ENCODE peak calls at places on chromosomes 5 and 9, in ten cellular contexts. One of them, this sample, is unnamed.

GRCh38 chr5:35478856-35479682 is 138.6 kb upstream of the SPEF2 start:
- DNase-seq in brain microvascular endothelial cell: no peak
- DNase-seq in activated T-helper 1 cell treated with anti-CD3 and anti-CD28 coated beads, Interleukin-12 subunit alpha, Interleukin-12 subunit beta, Interleukin-2, Interleukin-4 antibody, amounts not matched to agents 30 ng/mL and 10 ng/mL and 1 ng/mL, durations not matched to agents 14 hours and 24 hours and 36 hours: peak; percentile 1
- DNase-seq in Karpas-422: no peak
- DNase-seq in activated CD4-positive, alpha-beta T cell treated with anti-CD3 and anti-CD28 coated beads for 24 hours: no peak
- DNase-seq in skeletal muscle cell: no peak
- DNase-seq in stimulated activated CD8-positive, alpha-beta memory T cell treated with anti-CD3 and anti-CD28 coated beads, Interleukin-7, amount 100 ng/mL, for 4 hours: no peak
- DNase-seq in NCI-H748 treated with DMSO at 0.1 percent for 48 hours: no peak
- DNase-seq in A172: peak; percentile 58
- DNase-seq in AG08395: peak; percentile 60
- DNase-seq in this sample: no peak

GRCh38 chr9:96565684-96566360 is 53.8 kb downstream of the CDC14B start:
- DNase-seq in brain microvascular endothelial cell: no peak
- DNase-seq in activated T-helper 1 cell treated with anti-CD3 and anti-CD28 coated beads, Interleukin-12 subunit alpha, Interleukin-12 subunit beta, Interleukin-2, Interleukin-4 antibody, amounts not matched to agents 30 ng/mL and 10 ng/mL and 1 ng/mL, durations not matched to agents 14 hours and 24 hours and 36 hours: no peak
- DNase-seq in Karpas-422: no peak
- DNase-seq in activated CD4-positive, alpha-beta T cell treated with anti-CD3 and anti-CD28 coated beads for 24 hours: no peak
- DNase-seq in skeletal muscle cell: no peak
- DNase-seq in stimulated activated CD8-positive, alpha-beta memory T cell treated with anti-CD3 and anti-CD28 coated beads, Interleukin-7, amount 100 ng/mL, for 4 hours: no peak
- DNase-seq in NCI-H748 treated with DMSO at 0.1 percent for 48 hours: no peak
- DNase-seq in A172: peak; percentile 26
- DNase-seq in AG08395: peak; percentile 58
- DNase-seq in this sample: no peak

GRCh38 chr5:28473531-28474107 is 1435.2 kb upstream of the CDH9 start:
- DNase-seq in brain microvascular endothelial cell: peak; percentile 24
- DNase-seq in activated T-helper 1 cell treated with anti-CD3 and anti-CD28 coated beads, Interleukin-12 subunit alpha, Interleukin-12 subunit beta, Interleukin-2, Interleukin-4 antibody, amounts not matched to agents 30 ng/mL and 10 ng/mL and 1 ng/mL, durations not matched to agents 14 hours and 24 hours and 36 hours: no peak
- DNase-seq in Karpas-422: peak; percentile 70
- DNase-seq in activated CD4-positive, alpha-beta T cell treated with anti-CD3 and anti-CD28 coated beads for 24 hours: no peak
- DNase-seq in skeletal muscle cell: no peak
- DNase-seq in stimulated activated CD8-positive, alpha-beta memory T cell treated with anti-CD3 and anti-CD28 coated beads, Interleukin-7, amount 100 ng/mL, for 4 hours: no peak
- DNase-seq in NCI-H748 treated with DMSO at 0.1 percent for 48 hours: peak; percentile 82
- DNase-seq in A172: peak; percentile 38
- DNase-seq in AG08395: no peak
- DNase-seq in this sample: no peak

GRCh38 chr9:112881366-112881765 is 9.3 kb downstream of the SLC46A2 start:
- DNase-seq in brain microvascular endothelial cell: peak; percentile 72
- DNase-seq in activated T-helper 1 cell treated with anti-CD3 and anti-CD28 coated beads, Interleukin-12 subunit alpha, Interleukin-12 subunit beta, Interleukin-2, Interleukin-4 antibody, amounts not matched to agents 30 ng/mL and 10 ng/mL and 1 ng/mL, durations not matched to agents 14 hours and 24 hours and 36 hours: no peak
- DNase-seq in Karpas-422: no peak
- DNase-seq in activated CD4-positive, alpha-beta T cell treated with anti-CD3 and anti-CD28 coated beads for 24 hours: no peak
- DNase-seq in skeletal muscle cell: no peak
- DNase-seq in stimulated activated CD8-positive, alpha-beta memory T cell treated with anti-CD3 and anti-CD28 coated beads, Interleukin-7, amount 100 ng/mL, for 4 hours: no peak
- DNase-seq in NCI-H748 treated with DMSO at 0.1 percent for 48 hours: no peak
- DNase-seq in A172: peak; percentile 86
- DNase-seq in AG08395: no peak
- DNase-seq in this sample: no peak

GRCh38 chr5:173741729-173742431 is 125.4 kb upstream of the BOD1 start:
- DNase-seq in brain microvascular endothelial cell: no peak
- DNase-seq in activated T-helper 1 cell treated with anti-CD3 and anti-CD28 coated beads, Interleukin-12 subunit alpha, Interleukin-12 subunit beta, Interleukin-2, Interleukin-4 antibody, amounts not matched to agents 30 ng/mL and 10 ng/mL and 1 ng/mL, durations not matched to agents 14 hours and 24 hours and 36 hours: no peak
- DNase-seq in Karpas-422: no peak
- DNase-seq in activated CD4-positive, alpha-beta T cell treated with anti-CD3 and anti-CD28 coated beads for 24 hours: no peak
- DNase-seq in skeletal muscle cell: no peak
- DNase-seq in stimulated activated CD8-positive, alpha-beta memory T cell treated with anti-CD3 and anti-CD28 coated beads, Interleukin-7, amount 100 ng/mL, for 4 hours: no peak
- DNase-seq in NCI-H748 treated with DMSO at 0.1 percent for 48 hours: no peak
- DNase-seq in A172: no peak
- DNase-seq in AG08395: no peak
- DNase-seq in this sample: no peak

GRCh38 chr9:112086627-112087026 is 88.5 kb downstream of the SUSD1 start:
- DNase-seq in brain microvascular endothelial cell: no peak
- DNase-seq in activated T-helper 1 cell treated with anti-CD3 and anti-CD28 coated beads, Interleukin-12 subunit alpha, Interleukin-12 subunit beta, Interleukin-2, Interleukin-4 antibody, amounts not matched to agents 30 ng/mL and 10 ng/mL and 1 ng/mL, durations not matched to agents 14 hours and 24 hours and 36 hours: no peak
- DNase-seq in Karpas-422: peak; percentile 59
- DNase-seq in activated CD4-positive, alpha-beta T cell treated with anti-CD3 and anti-CD28 coated beads for 24 hours: no peak
- DNase-seq in skeletal muscle cell: no peak
- DNase-seq in stimulated activated CD8-positive, alpha-beta memory T cell treated with anti-CD3 and anti-CD28 coated beads, Interleukin-7, amount 100 ng/mL, for 4 hours: no peak
- DNase-seq in NCI-H748 treated with DMSO at 0.1 percent for 48 hours: peak; percentile 4
- DNase-seq in A172: peak; percentile 35
- DNase-seq in AG08395: peak; percentile 57
- DNase-seq in this sample: no peak

GRCh38 chr5:138743506-138743905 is 9.7 kb upstream of the CTNNA1 start:
- DNase-seq in brain microvascular endothelial cell: no peak
- DNase-seq in activated T-helper 1 cell treated with anti-CD3 and anti-CD28 coated beads, Interleukin-12 subunit alpha, Interleukin-12 subunit beta, Interleukin-2, Interleukin-4 antibody, amounts not matched to agents 30 ng/mL and 10 ng/mL and 1 ng/mL, durations not matched to agents 14 hours and 24 hours and 36 hours: no peak
- DNase-seq in Karpas-422: no peak
- DNase-seq in activated CD4-positive, alpha-beta T cell treated with anti-CD3 and anti-CD28 coated beads for 24 hours: no peak
- DNase-seq in skeletal muscle cell: no peak
- DNase-seq in stimulated activated CD8-positive, alpha-beta memory T cell treated with anti-CD3 and anti-CD28 coated beads, Interleukin-7, amount 100 ng/mL, for 4 hours: no peak
- DNase-seq in NCI-H748 treated with DMSO at 0.1 percent for 48 hours: no peak
- DNase-seq in A172: no peak
- DNase-seq in AG08395: no peak
- DNase-seq in this sample: no peak

GRCh38 chr9:128882677-128883590 is 1.0 kb downstream of the LRRC8A start:
- DNase-seq in brain microvascular endothelial cell: no peak
- DNase-seq in activated T-helper 1 cell treated with anti-CD3 and anti-CD28 coated beads, Interleukin-12 subunit alpha, Interleukin-12 subunit beta, Interleukin-2, Interleukin-4 antibody, amounts not matched to agents 30 ng/mL and 10 ng/mL and 1 ng/mL, durations not matched to agents 14 hours and 24 hours and 36 hours: no peak
- DNase-seq in Karpas-422: peak; percentile 56
- DNase-seq in activated CD4-positive, alpha-beta T cell treated with anti-CD3 and anti-CD28 coated beads for 24 hours: no peak
- DNase-seq in skeletal muscle cell: no peak
- DNase-seq in stimulated activated CD8-positive, alpha-beta memory T cell treated with anti-CD3 and anti-CD28 coated beads, Interleukin-7, amount 100 ng/mL, for 4 hours: no peak
- DNase-seq in NCI-H748 treated with DMSO at 0.1 percent for 48 hours: no peak
- DNase-seq in A172: no peak
- DNase-seq in AG08395: peak; percentile 6
- DNase-seq in this sample: no peak

GRCh38 chr9:129183495-129184308 is 5.6 kb upstream of the IER5L start:
- DNase-seq in brain microvascular endothelial cell: no peak
- DNase-seq in activated T-helper 1 cell treated with anti-CD3 and anti-CD28 coated beads, Interleukin-12 subunit alpha, Interleukin-12 subunit beta, Interleukin-2, Interleukin-4 antibody, amounts not matched to agents 30 ng/mL and 10 ng/mL and 1 ng/mL, durations not matched to agents 14 hours and 24 hours and 36 hours: no peak
- DNase-seq in Karpas-422: no peak
- DNase-seq in activated CD4-positive, alpha-beta T cell treated with anti-CD3 and anti-CD28 coated beads for 24 hours: no peak
- DNase-seq in skeletal muscle cell: no peak
- DNase-seq in stimulated activated CD8-positive, alpha-beta memory T cell treated with anti-CD3 and anti-CD28 coated beads, Interleukin-7, amount 100 ng/mL, for 4 hours: no peak
- DNase-seq in NCI-H748 treated with DMSO at 0.1 percent for 48 hours: no peak
- DNase-seq in A172: no peak
- DNase-seq in AG08395: no peak
- DNase-seq in this sample: no peak

GRCh38 chr5:171681667-171682066 is 104.0 kb upstream of the SMIM23 start:
- DNase-seq in brain microvascular endothelial cell: peak; percentile 11
- DNase-seq in activated T-helper 1 cell treated with anti-CD3 and anti-CD28 coated beads, Interleukin-12 subunit alpha, Interleukin-12 subunit beta, Interleukin-2, Interleukin-4 antibody, amounts not matched to agents 30 ng/mL and 10 ng/mL and 1 ng/mL, durations not matched to agents 14 hours and 24 hours and 36 hours: no peak
- DNase-seq in Karpas-422: no peak
- DNase-seq in activated CD4-positive, alpha-beta T cell treated with anti-CD3 and anti-CD28 coated beads for 24 hours: no peak
- DNase-seq in skeletal muscle cell: no peak
- DNase-seq in stimulated activated CD8-positive, alpha-beta memory T cell treated with anti-CD3 and anti-CD28 coated beads, Interleukin-7, amount 100 ng/mL, for 4 hours: no peak
- DNase-seq in NCI-H748 treated with DMSO at 0.1 percent for 48 hours: no peak
- DNase-seq in A172: peak; percentile 13
- DNase-seq in AG08395: no peak
- DNase-seq in this sample: no peak

GRCh38 chr5:132459031-132459982 is 31.3 kb downstream of the IRF1 start:
- DNase-seq in brain microvascular endothelial cell: peak; percentile 71
- DNase-seq in activated T-helper 1 cell treated with anti-CD3 and anti-CD28 coated beads, Interleukin-12 subunit alpha, Interleukin-12 subunit beta, Interleukin-2, Interleukin-4 antibody, amounts not matched to agents 30 ng/mL and 10 ng/mL and 1 ng/mL, durations not matched to agents 14 hours and 24 hours and 36 hours: no peak
- DNase-seq in Karpas-422: no peak
- DNase-seq in activated CD4-positive, alpha-beta T cell treated with anti-CD3 and anti-CD28 coated beads for 24 hours: no peak
- DNase-seq in skeletal muscle cell: peak; percentile 85
- DNase-seq in stimulated activated CD8-positive, alpha-beta memory T cell treated with anti-CD3 and anti-CD28 coated beads, Interleukin-7, amount 100 ng/mL, for 4 hours: no peak
- DNase-seq in NCI-H748 treated with DMSO at 0.1 percent for 48 hours: no peak
- DNase-seq in A172: peak; percentile 96
- DNase-seq in AG08395: no peak
- DNase-seq in this sample: no peak

GRCh38 chr5:34524123-34524522 is 132.0 kb upstream of the RAI14 start:
- DNase-seq in brain microvascular endothelial cell: peak; percentile 85
- DNase-seq in activated T-helper 1 cell treated with anti-CD3 and anti-CD28 coated beads, Interleukin-12 subunit alpha, Interleukin-12 subunit beta, Interleukin-2, Interleukin-4 antibody, amounts not matched to agents 30 ng/mL and 10 ng/mL and 1 ng/mL, durations not matched to agents 14 hours and 24 hours and 36 hours: no peak
- DNase-seq in Karpas-422: no peak
- DNase-seq in activated CD4-positive, alpha-beta T cell treated with anti-CD3 and anti-CD28 coated beads for 24 hours: no peak
- DNase-seq in skeletal muscle cell: peak; percentile 69
- DNase-seq in stimulated activated CD8-positive, alpha-beta memory T cell treated with anti-CD3 and anti-CD28 coated beads, Interleukin-7, amount 100 ng/mL, for 4 hours: no peak
- DNase-seq in NCI-H748 treated with DMSO at 0.1 percent for 48 hours: no peak
- DNase-seq in A172: no peak
- DNase-seq in AG08395: peak; percentile 54
- DNase-seq in this sample: no peak

GRCh38 chr5:96146675-96147074 is 185.0 kb upstream of the ELL2 start:
- DNase-seq in brain microvascular endothelial cell: peak; percentile 27
- DNase-seq in activated T-helper 1 cell treated with anti-CD3 and anti-CD28 coated beads, Interleukin-12 subunit alpha, Interleukin-12 subunit beta, Interleukin-2, Interleukin-4 antibody, amounts not matched to agents 30 ng/mL and 10 ng/mL and 1 ng/mL, durations not matched to agents 14 hours and 24 hours and 36 hours: peak; percentile 3
- DNase-seq in Karpas-422: peak; percentile 67
- DNase-seq in activated CD4-positive, alpha-beta T cell treated with anti-CD3 and anti-CD28 coated beads for 24 hours: no peak
- DNase-seq in skeletal muscle cell: peak; percentile 74
- DNase-seq in stimulated activated CD8-positive, alpha-beta memory T cell treated with anti-CD3 and anti-CD28 coated beads, Interleukin-7, amount 100 ng/mL, for 4 hours: no peak
- DNase-seq in NCI-H748 treated with DMSO at 0.1 percent for 48 hours: no peak
- DNase-seq in A172: peak; percentile 19
- DNase-seq in AG08395: peak; percentile 66
- DNase-seq in this sample: peak; percentile 25

This sample was measured in testis.